ENCODE peak calls at places on chromosome 9, in seven cellular contexts. X is activated T-cell treated with anti-CD3 and anti-CD28 coated beads for 1 hour; Z is NCI-H2029 treated with DMSO at 0.1 percent for 48 hours; O is NCI-H524 treated with DMSO at 0.1 percent for 48 hours; H is uterus; A is NCI-H1105 treated with DMSO at 0.1 percent for 48 hours; S is activated CD8-positive, alpha-beta memory T cell treated with anti-CD3 and anti-CD28 coated beads for 1 hour. P is an unnamed sample.

GRCh38 chr9:14098102-14098501 is 215.8 kb downstream of the NFIB start:
- DNase-seq in X (no peak), Z (peak), O (no peak), H (no peak), A (no peak), S (no peak), P (no peak)

GRCh38 chr9:26012797-26013594 is 334.8 kb upstream of the TUSC1 start:
- DNase-seq in X (no peak), Z (no peak), O (no peak), H (no peak), A (no peak), S (no peak), P (peak)

GRCh38 chr9:130893250-130894101 is 3.1 kb downstream of the QRFP start:
- DNase-seq in X (no peak), Z (no peak), O (no peak), H (no peak), A (no peak), S (no peak), P (no peak)

GRCh38 chr9:114501786-114502682 is 3.2 kb downstream of the WHRN start:
- DNase-seq in X (no peak), Z (no peak), O (no peak), H (no peak), A (peak), S (no peak), P (peak)

GRCh38 chr9:100281676-100282387 is 70.9 kb downstream of the TEX10 start:
- DNase-seq in X (no peak), Z (no peak), O (no peak), H (no peak), A (no peak), S (no peak), P (no peak)

GRCh38 chr9:127092041-127092608 is 30.3 kb downstream of the ANGPTL2 start:
- DNase-seq in X (no peak), Z (no peak), O (no peak), H (no peak), A (no peak), S (no peak), P (no peak)

GRCh38 chr9:105114956-105115728 is 129.3 kb upstream of the SLC44A1 start:
- DNase-seq in X (no peak), Z (no peak), O (peak), H (peak), A (no peak), S (no peak), P (no peak)

GRCh38 chr9:27771803-27772545 is 198.7 kb upstream of the C9orf72 start:
- DNase-seq in X (no peak), Z (peak), O (no peak), H (no peak), A (peak), S (no peak), P (no peak)

GRCh38 chr9:133716564-133717112 is 21.5 kb downstream of the SARDH start:
- DNase-seq in X (no peak), Z (no peak), O (no peak), H (no peak), A (no peak), S (no peak), P (no peak)

GRCh38 chr9:120913673-120914266 is 12.8 kb downstream of the TRAF1 start:
- DNase-seq in X (peak), Z (no peak), O (no peak), H (no peak), A (no peak), S (no peak), P (peak)

GRCh38 chr9:16294371-16294770 is 576.1 kb downstream of the BNC2 start:
- DNase-seq in X (no peak), Z (no peak), O (no peak), H (no peak), A (no peak), S (no peak), P (peak)

GRCh38 chr9:71364196-71364955 is 243.0 kb upstream of the TRPM3 start:
- DNase-seq in X (no peak), Z (no peak), O (no peak), H (no peak), A (no peak), S (no peak), P (peak)

GRCh38 chr9:119689879-119690278 is 320.6 kb upstream of the BRINP1 start:
- DNase-seq in X (no peak), Z (no peak), O (no peak), H (no peak), A (no peak), S (no peak), P (peak)

GRCh38 chr9:4555251-4555650 is 65.0 kb downstream of the SLC1A1 start:
- DNase-seq in X (peak), Z (no peak), O (no peak), H (peak), A (peak), S (no peak), P (peak)

GRCh38 chr9:79685576-79685975 is 113.8 kb downstream of the TLE4 start:
- DNase-seq in X (no peak), Z (no peak), O (no peak), H (no peak), A (no peak), S (no peak), P (peak)

GRCh38 chr9:124082622-124083021 is 71.1 kb downstream of the LHX2 start:
- DNase-seq in X (no peak), Z (no peak), O (no peak), H (no peak), A (no peak), S (no peak), P (no peak)

GRCh38 chr9:33861917-33862453 is 45.0 kb downstream of the UBE2R2 start:
- DNase-seq in X (no peak), Z (no peak), O (no peak), H (no peak), A (no peak), S (no peak), P (no peak)

GRCh38 chr9:89497181-89497963 is 541 bp downstream of the SEMA4D start:
- DNase-seq in X (no peak), Z (no peak), O (no peak), H (no peak), A (no peak), S (no peak), P (no peak)

GRCh38 chr9:77708416-77708815 is 60.3 kb upstream of the GNA14 start:
- DNase-seq in X (no peak), Z (no peak), O (no peak), H (no peak), A (no peak), S (no peak), P (peak)

P was measured in GM23248.